ENCODE peak calls at places on chromosomes 6 and 20, in nine cellular contexts. One of them, this sample, is unnamed.

GRCh38 chr6:126176266-126176665 is 163.6 kb upstream of the CENPW start:
- DNase-seq in fibroblast of mammary gland: peak
- DNase-seq in GOT3: no peak
- DNase-seq in hepatocyte: no peak
- DNase-seq in stimulated activated CD8-positive, alpha-beta memory T cell treated with anti-CD3 and anti-CD28 coated beads, Interleukin-4, amount 100 ng/mL, for 1 hour: no peak
- DNase-seq in naive thymus-derived CD8-positive, alpha-beta T cell: no peak
- DNase-seq in fibroblast of pulmonary artery: peak
- DNase-seq in CD4-positive, alpha-beta T cell: no peak
- DNase-seq in ACHN: peak
- DNase-seq in this sample: no peak

GRCh38 chr6:137156650-137157049 is 16.8 kb downstream of the IL22RA2 start:
- DNase-seq in fibroblast of mammary gland: no peak
- DNase-seq in GOT3: no peak
- DNase-seq in hepatocyte: no peak
- DNase-seq in stimulated activated CD8-positive, alpha-beta memory T cell treated with anti-CD3 and anti-CD28 coated beads, Interleukin-4, amount 100 ng/mL, for 1 hour: no peak
- DNase-seq in naive thymus-derived CD8-positive, alpha-beta T cell: no peak
- DNase-seq in fibroblast of pulmonary artery: no peak
- DNase-seq in CD4-positive, alpha-beta T cell: no peak
- DNase-seq in ACHN: no peak
- DNase-seq in this sample: no peak

GRCh38 chr6:36604090-36605060 is 10.2 kb downstream of the SRSF3 start:
- DNase-seq in fibroblast of mammary gland: no peak
- DNase-seq in GOT3: no peak
- DNase-seq in hepatocyte: no peak
- DNase-seq in stimulated activated CD8-positive, alpha-beta memory T cell treated with anti-CD3 and anti-CD28 coated beads, Interleukin-4, amount 100 ng/mL, for 1 hour: no peak
- DNase-seq in naive thymus-derived CD8-positive, alpha-beta T cell: no peak
- DNase-seq in fibroblast of pulmonary artery: no peak
- DNase-seq in CD4-positive, alpha-beta T cell: no peak
- DNase-seq in ACHN: no peak
- DNase-seq in this sample: no peak

GRCh38 chr20:3275064-3275935 is 36.3 kb upstream of the SLC4A11 start:
- DNase-seq in fibroblast of mammary gland: no peak
- DNase-seq in GOT3: no peak
- DNase-seq in hepatocyte: no peak
- DNase-seq in stimulated activated CD8-positive, alpha-beta memory T cell treated with anti-CD3 and anti-CD28 coated beads, Interleukin-4, amount 100 ng/mL, for 1 hour: no peak
- DNase-seq in naive thymus-derived CD8-positive, alpha-beta T cell: no peak
- DNase-seq in fibroblast of pulmonary artery: no peak
- DNase-seq in CD4-positive, alpha-beta T cell: no peak
- DNase-seq in ACHN: no peak
- DNase-seq in this sample: no peak

GRCh38 chr20:2051920-2052319 is 49.7 kb upstream of the STK35 start:
- DNase-seq in fibroblast of mammary gland: no peak
- DNase-seq in GOT3: no peak
- DNase-seq in hepatocyte: no peak
- DNase-seq in stimulated activated CD8-positive, alpha-beta memory T cell treated with anti-CD3 and anti-CD28 coated beads, Interleukin-4, amount 100 ng/mL, for 1 hour: no peak
- DNase-seq in naive thymus-derived CD8-positive, alpha-beta T cell: no peak
- DNase-seq in fibroblast of pulmonary artery: no peak
- DNase-seq in CD4-positive, alpha-beta T cell: no peak
- DNase-seq in ACHN: no peak
- DNase-seq in this sample: no peak

GRCh38 chr6:87722831-87723726 is 21.0 kb upstream of the AKIRIN2 start:
- DNase-seq in fibroblast of mammary gland: peak
- DNase-seq in GOT3: peak
- DNase-seq in hepatocyte: peak
- DNase-seq in stimulated activated CD8-positive, alpha-beta memory T cell treated with anti-CD3 and anti-CD28 coated beads, Interleukin-4, amount 100 ng/mL, for 1 hour: no peak
- DNase-seq in naive thymus-derived CD8-positive, alpha-beta T cell: no peak
- DNase-seq in fibroblast of pulmonary artery: peak
- DNase-seq in CD4-positive, alpha-beta T cell: no peak
- DNase-seq in ACHN: peak
- DNase-seq in this sample: no peak

GRCh38 chr6:7727951-7728854 is 2.3 kb downstream of the BMP6 start:
- DNase-seq in fibroblast of mammary gland: no peak
- DNase-seq in GOT3: no peak
- DNase-seq in hepatocyte: peak
- DNase-seq in stimulated activated CD8-positive, alpha-beta memory T cell treated with anti-CD3 and anti-CD28 coated beads, Interleukin-4, amount 100 ng/mL, for 1 hour: no peak
- DNase-seq in naive thymus-derived CD8-positive, alpha-beta T cell: no peak
- DNase-seq in fibroblast of pulmonary artery: peak
- DNase-seq in CD4-positive, alpha-beta T cell: no peak
- DNase-seq in ACHN: no peak
- DNase-seq in this sample: no peak

GRCh38 chr6:163963205-163964120 is 548.9 kb downstream of the QKI start:
- DNase-seq in fibroblast of mammary gland: no peak
- DNase-seq in GOT3: no peak
- DNase-seq in hepatocyte: no peak
- DNase-seq in stimulated activated CD8-positive, alpha-beta memory T cell treated with anti-CD3 and anti-CD28 coated beads, Interleukin-4, amount 100 ng/mL, for 1 hour: no peak
- DNase-seq in naive thymus-derived CD8-positive, alpha-beta T cell: no peak
- DNase-seq in fibroblast of pulmonary artery: no peak
- DNase-seq in CD4-positive, alpha-beta T cell: no peak
- DNase-seq in ACHN: no peak
- DNase-seq in this sample: no peak

GRCh38 chr20:17498181-17498580 is 33.0 kb downstream of the BFSP1 start:
- DNase-seq in fibroblast of mammary gland: peak
- DNase-seq in GOT3: no peak
- DNase-seq in hepatocyte: no peak
- DNase-seq in stimulated activated CD8-positive, alpha-beta memory T cell treated with anti-CD3 and anti-CD28 coated beads, Interleukin-4, amount 100 ng/mL, for 1 hour: no peak
- DNase-seq in naive thymus-derived CD8-positive, alpha-beta T cell: no peak
- DNase-seq in fibroblast of pulmonary artery: no peak
- DNase-seq in CD4-positive, alpha-beta T cell: no peak
- DNase-seq in ACHN: no peak
- DNase-seq in this sample: no peak

GRCh38 chr20:30168025-30168799 is 1089.3 kb upstream of the DEFB115 start:
- DNase-seq in fibroblast of mammary gland: no peak
- DNase-seq in GOT3: no peak
- DNase-seq in hepatocyte: no peak
- DNase-seq in stimulated activated CD8-positive, alpha-beta memory T cell treated with anti-CD3 and anti-CD28 coated beads, Interleukin-4, amount 100 ng/mL, for 1 hour: no peak
- DNase-seq in naive thymus-derived CD8-positive, alpha-beta T cell: no peak
- DNase-seq in fibroblast of pulmonary artery: no peak
- DNase-seq in CD4-positive, alpha-beta T cell: peak
- DNase-seq in ACHN: no peak
- DNase-seq in this sample: peak

GRCh38 chr6:2791124-2792050 is 26.2 kb downstream of the WRNIP1 start:
- DNase-seq in fibroblast of mammary gland: peak
- DNase-seq in GOT3: no peak
- DNase-seq in hepatocyte: peak
- DNase-seq in stimulated activated CD8-positive, alpha-beta memory T cell treated with anti-CD3 and anti-CD28 coated beads, Interleukin-4, amount 100 ng/mL, for 1 hour: no peak
- DNase-seq in naive thymus-derived CD8-positive, alpha-beta T cell: peak
- DNase-seq in fibroblast of pulmonary artery: peak
- DNase-seq in CD4-positive, alpha-beta T cell: peak
- DNase-seq in ACHN: peak
- DNase-seq in this sample: peak

GRCh38 chr6:88983532-88983931 is 20.1 kb upstream of the RNGTT start:
- DNase-seq in fibroblast of mammary gland: peak
- DNase-seq in GOT3: no peak
- DNase-seq in hepatocyte: peak
- DNase-seq in stimulated activated CD8-positive, alpha-beta memory T cell treated with anti-CD3 and anti-CD28 coated beads, Interleukin-4, amount 100 ng/mL, for 1 hour: no peak
- DNase-seq in naive thymus-derived CD8-positive, alpha-beta T cell: no peak
- DNase-seq in fibroblast of pulmonary artery: peak
- DNase-seq in CD4-positive, alpha-beta T cell: no peak
- DNase-seq in ACHN: peak
- DNase-seq in this sample: no peak

GRCh38 chr6:29661071-29661470 is 4.2 kb downstream of the MOG start:
- DNase-seq in fibroblast of mammary gland: no peak
- DNase-seq in GOT3: no peak
- DNase-seq in hepatocyte: no peak
- DNase-seq in stimulated activated CD8-positive, alpha-beta memory T cell treated with anti-CD3 and anti-CD28 coated beads, Interleukin-4, amount 100 ng/mL, for 1 hour: no peak
- DNase-seq in naive thymus-derived CD8-positive, alpha-beta T cell: no peak
- DNase-seq in fibroblast of pulmonary artery: no peak
- DNase-seq in CD4-positive, alpha-beta T cell: no peak
- DNase-seq in ACHN: no peak
- DNase-seq in this sample: no peak

GRCh38 chr20:42857446-42857845 is 332.3 kb downstream of the PTPRT start:
- DNase-seq in fibroblast of mammary gland: no peak
- DNase-seq in GOT3: no peak
- DNase-seq in hepatocyte: no peak
- DNase-seq in stimulated activated CD8-positive, alpha-beta memory T cell treated with anti-CD3 and anti-CD28 coated beads, Interleukin-4, amount 100 ng/mL, for 1 hour: no peak
- DNase-seq in naive thymus-derived CD8-positive, alpha-beta T cell: no peak
- DNase-seq in fibroblast of pulmonary artery: no peak
- DNase-seq in CD4-positive, alpha-beta T cell: no peak
- DNase-seq in ACHN: no peak
- DNase-seq in this sample: no peak

GRCh38 chr20:36611625-36612024 is 6.0 kb downstream of the RAB5IF start:
- DNase-seq in fibroblast of mammary gland: no peak
- DNase-seq in GOT3: no peak
- DNase-seq in hepatocyte: no peak
- DNase-seq in stimulated activated CD8-positive, alpha-beta memory T cell treated with anti-CD3 and anti-CD28 coated beads, Interleukin-4, amount 100 ng/mL, for 1 hour: no peak
- DNase-seq in naive thymus-derived CD8-positive, alpha-beta T cell: no peak
- DNase-seq in fibroblast of pulmonary artery: no peak
- DNase-seq in CD4-positive, alpha-beta T cell: no peak
- DNase-seq in ACHN: no peak
- DNase-seq in this sample: no peak

GRCh38 chr6:136066005-136066404 is 184.1 kb downstream of the MTFR2 start:
- DNase-seq in fibroblast of mammary gland: peak
- DNase-seq in GOT3: no peak
- DNase-seq in hepatocyte: no peak
- DNase-seq in stimulated activated CD8-positive, alpha-beta memory T cell treated with anti-CD3 and anti-CD28 coated beads, Interleukin-4, amount 100 ng/mL, for 1 hour: no peak
- DNase-seq in naive thymus-derived CD8-positive, alpha-beta T cell: no peak
- DNase-seq in fibroblast of pulmonary artery: peak
- DNase-seq in CD4-positive, alpha-beta T cell: no peak
- DNase-seq in ACHN: no peak
- DNase-seq in this sample: no peak

GRCh38 chr20:53847843-53848185 is 222.6 kb downstream of the BCAS1 start:
- DNase-seq in fibroblast of mammary gland: no peak
- DNase-seq in GOT3: no peak
- DNase-seq in hepatocyte: no peak
- DNase-seq in stimulated activated CD8-positive, alpha-beta memory T cell treated with anti-CD3 and anti-CD28 coated beads, Interleukin-4, amount 100 ng/mL, for 1 hour: no peak
- DNase-seq in naive thymus-derived CD8-positive, alpha-beta T cell: no peak
- DNase-seq in fibroblast of pulmonary artery: no peak
- DNase-seq in CD4-positive, alpha-beta T cell: no peak
- DNase-seq in ACHN: no peak
- DNase-seq in this sample: no peak

GRCh38 chr6:127748290-127748689 is 152.6 kb downstream of the THEMIS start:
- DNase-seq in fibroblast of mammary gland: no peak
- DNase-seq in GOT3: no peak
- DNase-seq in hepatocyte: no peak
- DNase-seq in stimulated activated CD8-positive, alpha-beta memory T cell treated with anti-CD3 and anti-CD28 coated beads, Interleukin-4, amount 100 ng/mL, for 1 hour: no peak
- DNase-seq in naive thymus-derived CD8-positive, alpha-beta T cell: no peak
- DNase-seq in fibroblast of pulmonary artery: no peak
- DNase-seq in CD4-positive, alpha-beta T cell: no peak
- DNase-seq in ACHN: no peak
- DNase-seq in this sample: no peak

GRCh38 chr20:2093200-2093781 is 8.3 kb upstream of the STK35 start:
- DNase-seq in fibroblast of mammary gland: peak
- DNase-seq in GOT3: no peak
- DNase-seq in hepatocyte: peak
- DNase-seq in stimulated activated CD8-positive, alpha-beta memory T cell treated with anti-CD3 and anti-CD28 coated beads, Interleukin-4, amount 100 ng/mL, for 1 hour: no peak
- DNase-seq in naive thymus-derived CD8-positive, alpha-beta T cell: no peak
- DNase-seq in fibroblast of pulmonary artery: peak
- DNase-seq in CD4-positive, alpha-beta T cell: no peak
- DNase-seq in ACHN: peak
- DNase-seq in this sample: no peak

GRCh38 chr6:158596861-158597260 is 37.0 kb downstream of the TMEM181 start:
- DNase-seq in fibroblast of mammary gland: no peak
- DNase-seq in GOT3: no peak
- DNase-seq in hepatocyte: no peak
- DNase-seq in stimulated activated CD8-positive, alpha-beta memory T cell treated with anti-CD3 and anti-CD28 coated beads, Interleukin-4, amount 100 ng/mL, for 1 hour: no peak
- DNase-seq in naive thymus-derived CD8-positive, alpha-beta T cell: no peak
- DNase-seq in fibroblast of pulmonary artery: no peak
- DNase-seq in CD4-positive, alpha-beta T cell: no peak
- DNase-seq in ACHN: no peak
- DNase-seq in this sample: no peak

GRCh38 chr6:40962241-40962640 is 76.8 kb downstream of the UNC5CL start:
- DNase-seq in fibroblast of mammary gland: peak
- DNase-seq in GOT3: no peak
- DNase-seq in hepatocyte: no peak
- DNase-seq in stimulated activated CD8-positive, alpha-beta memory T cell treated with anti-CD3 and anti-CD28 coated beads, Interleukin-4, amount 100 ng/mL, for 1 hour: no peak
- DNase-seq in naive thymus-derived CD8-positive, alpha-beta T cell: no peak
- DNase-seq in fibroblast of pulmonary artery: peak
- DNase-seq in CD4-positive, alpha-beta T cell: no peak
- DNase-seq in ACHN: peak
- DNase-seq in this sample: no peak

GRCh38 chr6:3946779-3947178 is 97.6 kb downstream of the FAM50B start:
- DNase-seq in fibroblast of mammary gland: peak
- DNase-seq in GOT3: no peak
- DNase-seq in hepatocyte: no peak
- DNase-seq in stimulated activated CD8-positive, alpha-beta memory T cell treated with anti-CD3 and anti-CD28 coated beads, Interleukin-4, amount 100 ng/mL, for 1 hour: no peak
- DNase-seq in naive thymus-derived CD8-positive, alpha-beta T cell: no peak
- DNase-seq in fibroblast of pulmonary artery: no peak
- DNase-seq in CD4-positive, alpha-beta T cell: no peak
- DNase-seq in ACHN: no peak
- DNase-seq in this sample: no peak

GRCh38 chr6:21402368-21402767 is 191.2 kb upstream of the SOX4 start:
- DNase-seq in fibroblast of mammary gland: peak
- DNase-seq in GOT3: no peak
- DNase-seq in hepatocyte: peak
- DNase-seq in stimulated activated CD8-positive, alpha-beta memory T cell treated with anti-CD3 and anti-CD28 coated beads, Interleukin-4, amount 100 ng/mL, for 1 hour: no peak
- DNase-seq in naive thymus-derived CD8-positive, alpha-beta T cell: no peak
- DNase-seq in fibroblast of pulmonary artery: peak
- DNase-seq in CD4-positive, alpha-beta T cell: no peak
- DNase-seq in ACHN: no peak
- DNase-seq in this sample: no peak

GRCh38 chr6:114084327-114084890 is 113.5 kb upstream of the HDAC2 start:
- DNase-seq in fibroblast of mammary gland: peak
- DNase-seq in GOT3: no peak
- DNase-seq in hepatocyte: no peak
- DNase-seq in stimulated activated CD8-positive, alpha-beta memory T cell treated with anti-CD3 and anti-CD28 coated beads, Interleukin-4, amount 100 ng/mL, for 1 hour: no peak
- DNase-seq in naive thymus-derived CD8-positive, alpha-beta T cell: no peak
- DNase-seq in fibroblast of pulmonary artery: no peak
- DNase-seq in CD4-positive, alpha-beta T cell: no peak
- DNase-seq in ACHN: no peak
- DNase-seq in this sample: no peak

GRCh38 chr6:138805431-138805830 is 9.5 kb downstream of the ECT2L start:
- DNase-seq in fibroblast of mammary gland: peak
- DNase-seq in GOT3: no peak
- DNase-seq in hepatocyte: no peak
- DNase-seq in stimulated activated CD8-positive, alpha-beta memory T cell treated with anti-CD3 and anti-CD28 coated beads, Interleukin-4, amount 100 ng/mL, for 1 hour: no peak
- DNase-seq in naive thymus-derived CD8-positive, alpha-beta T cell: no peak
- DNase-seq in fibroblast of pulmonary artery: peak
- DNase-seq in CD4-positive, alpha-beta T cell: no peak
- DNase-seq in ACHN: no peak
- DNase-seq in this sample: no peak

GRCh38 chr6:1200706-1201105 is 111.2 kb upstream of the FOXQ1 start:
- DNase-seq in fibroblast of mammary gland: peak
- DNase-seq in GOT3: no peak
- DNase-seq in hepatocyte: peak
- DNase-seq in stimulated activated CD8-positive, alpha-beta memory T cell treated with anti-CD3 and anti-CD28 coated beads, Interleukin-4, amount 100 ng/mL, for 1 hour: no peak
- DNase-seq in naive thymus-derived CD8-positive, alpha-beta T cell: no peak
- DNase-seq in fibroblast of pulmonary artery: no peak
- DNase-seq in CD4-positive, alpha-beta T cell: no peak
- DNase-seq in ACHN: no peak
- DNase-seq in this sample: no peak

GRCh38 chr6:44012078-44012493 is 115.2 kb downstream of the MRPL14 start:
- DNase-seq in fibroblast of mammary gland: peak
- DNase-seq in GOT3: peak
- DNase-seq in hepatocyte: no peak
- DNase-seq in stimulated activated CD8-positive, alpha-beta memory T cell treated with anti-CD3 and anti-CD28 coated beads, Interleukin-4, amount 100 ng/mL, for 1 hour: no peak
- DNase-seq in naive thymus-derived CD8-positive, alpha-beta T cell: no peak
- DNase-seq in fibroblast of pulmonary artery: peak
- DNase-seq in CD4-positive, alpha-beta T cell: no peak
- DNase-seq in ACHN: peak
- DNase-seq in this sample: no peak

GRCh38 chr6:36323062-36323461 is 13.6 kb downstream of the BNIP5 start:
- DNase-seq in fibroblast of mammary gland: no peak
- DNase-seq in GOT3: no peak
- DNase-seq in hepatocyte: peak
- DNase-seq in stimulated activated CD8-positive, alpha-beta memory T cell treated with anti-CD3 and anti-CD28 coated beads, Interleukin-4, amount 100 ng/mL, for 1 hour: no peak
- DNase-seq in naive thymus-derived CD8-positive, alpha-beta T cell: no peak
- DNase-seq in fibroblast of pulmonary artery: peak
- DNase-seq in CD4-positive, alpha-beta T cell: no peak
- DNase-seq in ACHN: no peak
- DNase-seq in this sample: no peak

GRCh38 chr6:128952902-128953301 is 70.0 kb downstream of the LAMA2 start:
- DNase-seq in fibroblast of mammary gland: no peak
- DNase-seq in GOT3: no peak
- DNase-seq in hepatocyte: no peak
- DNase-seq in stimulated activated CD8-positive, alpha-beta memory T cell treated with anti-CD3 and anti-CD28 coated beads, Interleukin-4, amount 100 ng/mL, for 1 hour: no peak
- DNase-seq in naive thymus-derived CD8-positive, alpha-beta T cell: no peak
- DNase-seq in fibroblast of pulmonary artery: no peak
- DNase-seq in CD4-positive, alpha-beta T cell: no peak
- DNase-seq in ACHN: no peak
- DNase-seq in this sample: no peak

This sample was measured in natural killer cell treated with Interleukin-12 subunit alpha and Interleukin-12 subunit beta and Interleukin-15 and Interleukin-18, amount 100 ng/mL, for 72 hours.